ENCODE peak calls at places on chromosomes 1 and 21, in eight cellular contexts. H is fibroblast of lung, N is OCI-LY7, K is Calu3, J is A549, T is pancreas, X is AG04449, A is lower leg skin. M is an unnamed sample.

GRCh38 chr1:149993181-149993580 is 17.3 kb downstream of the OTUD7B start:
- DNase-seq in H (peak), N (no peak), K (no peak), J (no peak), T (no peak), X (no peak), A (no peak), M (no peak)

GRCh38 chr1:23122023-23122738 is 46.5 kb downstream of the LUZP1 start:
- DNase-seq in H (peak), N (no peak), K (no peak), J (no peak), T (peak), X (no peak), A (no peak), M (no peak)

GRCh38 chr1:202216691-202217090 is 23.1 kb downstream of the LGR6 start:
- DNase-seq in H (no peak), N (no peak), K (no peak), J (no peak), T (no peak), X (no peak), A (no peak), M (no peak)

GRCh38 chr1:20538760-20539551 is 13.4 kb upstream of the FAM43B start:
- DNase-seq in H (no peak), N (no peak), K (no peak), J (no peak), T (no peak), X (no peak), A (no peak), M (no peak)

GRCh38 chr1:145978860-145979745 is 14.6 kb downstream of the POLR3GL start:
- DNase-seq in H (peak), N (peak), K (peak), J (no peak), T (peak), X (peak), A (peak), M (peak)

GRCh38 chr1:72530646-72531045 is 248.3 kb upstream of the NEGR1 start:
- DNase-seq in H (peak), N (no peak), K (no peak), J (no peak), T (no peak), X (no peak), A (no peak), M (no peak)

GRCh38 chr1:25553749-25554425 is 10.5 kb downstream of the LDLRAP1 start:
- DNase-seq in H (no peak), N (no peak), K (no peak), J (no peak), T (no peak), X (no peak), A (no peak), M (no peak)

GRCh38 chr1:65020774-65021173 is 54.4 kb upstream of the JAK1 start:
- DNase-seq in H (no peak), N (no peak), K (no peak), J (no peak), T (no peak), X (no peak), A (no peak), M (no peak)

GRCh38 chr21:36429672-36430546 is 44.7 kb downstream of the CHAF1B start:
- DNase-seq in H (peak), N (no peak), K (peak), J (peak), T (peak), X (peak), A (peak), M (peak)

GRCh38 chr1:89022167-89022959 is at the start of gene GBP3:
- DNase-seq in H (peak), N (peak), K (no peak), J (no peak), T (no peak), X (peak), A (no peak), M (peak)

GRCh38 chr1:116373451-116374339 is 651 bp downstream of the ATP1A1 start:
- DNase-seq in H (peak), N (peak), K (peak), J (no peak), T (peak), X (no peak), A (peak), M (no peak)

GRCh38 chr21:44439211-44439600 is 16.1 kb upstream of the LRRC3 start:
- DNase-seq in H (no peak), N (no peak), K (no peak), J (no peak), T (no peak), X (no peak), A (peak), M (no peak)

GRCh38 chr1:12615916-12616708 is 1.9 kb downstream of the DHRS3 start:
- DNase-seq in H (peak), N (no peak), K (peak), J (no peak), T (peak), X (no peak), A (peak), M (peak)

GRCh38 chr1:33876970-33877680 is 13.2 kb downstream of the HMGB4 start:
- DNase-seq in H (peak), N (no peak), K (no peak), J (no peak), T (peak), X (peak), A (no peak), M (peak)

GRCh38 chr1:155052412-155053400 is 1.6 kb downstream of the ADAM15 start:
- DNase-seq in H (no peak), N (peak), K (peak), J (peak), T (no peak), X (no peak), A (no peak), M (peak)

GRCh38 chr1:151574575-151575529 is 34.7 kb downstream of the TUFT1 start:
- DNase-seq in H (peak), N (no peak), K (no peak), J (peak), T (no peak), X (no peak), A (no peak), M (peak)

GRCh38 chr21:27802816-27803475 is 836.1 kb upstream of the ADAMTS5 start:
- DNase-seq in H (no peak), N (peak), K (peak), J (no peak), T (peak), X (no peak), A (no peak), M (no peak)

GRCh38 chr1:15410884-15411245 is 1.2 kb downstream of the EFHD2 start:
- DNase-seq in H (no peak), N (no peak), K (no peak), J (no peak), T (peak), X (no peak), A (no peak), M (no peak)

GRCh38 chr1:223730471-223730870 is 18.1 kb downstream of the CAPN2 start:
- DNase-seq in H (no peak), N (no peak), K (no peak), J (no peak), T (no peak), X (no peak), A (no peak), M (no peak)

GRCh38 chr1:62325076-62325475 is 5.8 kb upstream of the KANK4 start:
- DNase-seq in H (peak), N (no peak), K (no peak), J (no peak), T (no peak), X (no peak), A (no peak), M (peak)

GRCh38 chr1:157124855-157125254 is 13.3 kb downstream of the ETV3 start:
- DNase-seq in H (no peak), N (no peak), K (peak), J (no peak), T (no peak), X (no peak), A (peak), M (no peak)

GRCh38 chr1:58231204-58231603 is 315.3 kb downstream of the OMA1 start:
- DNase-seq in H (no peak), N (no peak), K (no peak), J (no peak), T (no peak), X (no peak), A (no peak), M (no peak)

GRCh38 chr1:207848234-207848633 is 62.7 kb downstream of the CD34 start:
- DNase-seq in H (peak), N (no peak), K (peak), J (peak), T (no peak), X (no peak), A (peak), M (peak)

GRCh38 chr1:154966111-154966510 is 4.4 kb downstream of the SHC1 start:
- DNase-seq in H (no peak), N (no peak), K (no peak), J (no peak), T (no peak), X (no peak), A (no peak), M (no peak)

GRCh38 chr1:243525085-243525487 is 269.2 kb downstream of the SDCCAG8 start:
- DNase-seq in H (peak), N (no peak), K (no peak), J (peak), T (no peak), X (no peak), A (no peak), M (peak)

GRCh38 chr1:34156739-34157138 is 8.3 kb downstream of the CSMD2 start:
- DNase-seq in H (no peak), N (no peak), K (no peak), J (no peak), T (no peak), X (no peak), A (no peak), M (no peak)

GRCh38 chr1:184616504-184616903 is 138.2 kb downstream of the EDEM3 start:
- DNase-seq in H (no peak), N (no peak), K (no peak), J (no peak), T (no peak), X (no peak), A (no peak), M (no peak)

GRCh38 chr1:3380465-3380864 is 74.0 kb upstream of the ARHGEF16 start:
- DNase-seq in H (no peak), N (no peak), K (no peak), J (no peak), T (no peak), X (no peak), A (no peak), M (no peak)

GRCh38 chr21:25639167-25639921 is at the start of gene JAM2:
- DNase-seq in H (peak), N (peak), K (no peak), J (no peak), T (peak), X (no peak), A (peak), M (no peak)

GRCh38 chr21:34891610-34891943 is 157.5 kb downstream of the RUNX1 start:
- DNase-seq in H (no peak), N (no peak), K (no peak), J (no peak), T (no peak), X (no peak), A (no peak), M (no peak)

GRCh38 chr21:42785666-42786427 is 93.5 kb downstream of the WDR4 start:
- DNase-seq in H (no peak), N (no peak), K (no peak), J (no peak), T (no peak), X (no peak), A (no peak), M (no peak)

GRCh38 chr21:43609501-43610340 is 49.6 kb downstream of the HSF2BP start:
- DNase-seq in H (peak), N (no peak), K (peak), J (no peak), T (peak), X (no peak), A (no peak), M (peak)

GRCh38 chr1:97190326-97190725 is 468.7 kb downstream of the PTBP2 start:
- DNase-seq in H (peak), N (no peak), K (no peak), J (no peak), T (no peak), X (peak), A (no peak), M (peak)

GRCh38 chr1:153277852-153278251 is 18.4 kb downstream of the LORICRIN start:
- DNase-seq in H (no peak), N (peak), K (peak), J (peak), T (no peak), X (no peak), A (no peak), M (no peak)

GRCh38 chr1:110672753-110673108 is 2.0 kb downstream of the KCNA3 start:
- DNase-seq in H (no peak), N (peak), K (no peak), J (no peak), T (no peak), X (no peak), A (no peak), M (no peak)

DNA sequence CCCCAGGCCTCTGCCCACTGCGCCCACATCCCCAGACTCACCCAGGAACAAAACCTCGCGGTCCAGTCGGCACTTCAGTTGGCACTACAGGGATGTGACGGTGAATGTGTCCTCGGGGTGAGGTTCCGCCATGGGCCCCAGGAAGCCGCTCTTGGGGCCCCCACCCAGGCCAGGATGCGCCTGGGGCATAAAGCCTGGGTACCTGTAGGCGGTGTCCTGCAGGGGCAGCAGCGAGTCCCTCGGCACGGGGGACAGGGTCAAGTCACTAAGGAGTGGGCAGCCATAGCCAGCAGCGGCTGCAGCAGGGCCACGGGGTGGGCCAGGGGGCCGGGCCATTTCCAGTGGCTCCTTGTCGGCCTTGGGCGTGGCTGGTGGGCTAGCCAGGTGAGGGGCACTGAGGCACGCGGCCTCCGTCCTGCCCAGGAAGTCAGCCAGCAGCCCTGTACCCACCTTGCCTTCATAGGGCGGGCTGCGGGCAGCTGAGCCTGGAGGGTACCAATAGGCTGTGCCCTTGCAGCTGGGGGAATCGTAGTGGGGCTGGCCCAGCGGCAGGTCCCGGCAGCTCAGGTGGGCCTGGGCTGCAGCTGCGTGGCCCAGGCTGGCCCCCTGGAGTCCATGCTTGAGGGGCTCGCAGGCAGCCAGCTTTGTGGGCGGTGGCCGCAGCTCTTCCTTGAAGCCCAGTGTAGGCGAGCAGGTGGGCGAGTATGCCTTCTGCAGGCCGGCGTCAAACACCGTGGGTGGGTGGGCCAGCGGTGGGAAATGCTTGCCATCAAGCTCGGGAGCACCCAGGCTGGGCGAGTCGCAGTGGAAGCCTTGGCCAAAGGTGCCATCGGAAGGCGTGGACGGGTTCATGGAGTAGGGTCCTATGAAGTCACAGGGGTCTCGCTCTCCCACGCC is 56.5 kb downstream of the AHDC1 start:
- DNase-seq in H (no peak), N (no peak), K (no peak), J (no peak), T (no peak), X (no peak), A (no peak), M (no peak)
- TF ChIP-seq CTCF in H (no peak), N (peak), K (no peak), J (no peak), T (no peak), X (no peak), A (no peak), M (no peak)

GRCh38 chr1:59565611-59566410 is 248.9 kb upstream of the HOOK1 start:
- DNase-seq in H (peak), N (no peak), K (no peak), J (no peak), T (no peak), X (peak), A (no peak), M (no peak)

GRCh38 chr1:59569198-59569597 is 245.6 kb upstream of the HOOK1 start:
- DNase-seq in H (no peak), N (no peak), K (no peak), J (no peak), T (no peak), X (no peak), A (no peak), M (no peak)

GRCh38 chr1:59570524-59570923 is 244.2 kb upstream of the HOOK1 start:
- DNase-seq in H (peak), N (peak), K (no peak), J (no peak), T (no peak), X (no peak), A (no peak), M (no peak)

GRCh38 chr1:59564192-59564891 is 250.4 kb upstream of the HOOK1 start:
- DNase-seq in H (no peak), N (no peak), K (no peak), J (no peak), T (no peak), X (no peak), A (no peak), M (no peak)

GRCh38 chr1:59568158-59568935 is 246.4 kb upstream of the HOOK1 start:
- DNase-seq in H (no peak), N (no peak), K (no peak), J (no peak), T (no peak), X (no peak), A (no peak), M (peak)
- TF ChIP-seq CTCF in H (peak), N (no peak), K (no peak), J (no peak), T (no peak), X (no peak), A (no peak), M (no peak)

GRCh38 chr1:191993549-191993948 is 164.7 kb upstream of the RGS18 start:
- DNase-seq in H (no peak), N (peak), K (no peak), J (no peak), T (no peak), X (peak), A (no peak), M (no peak)
- TF ChIP-seq CTCF in H (no peak), N (no peak), K (no peak), J (peak), T (no peak), X (peak), A (no peak), M (no peak)

DNA sequence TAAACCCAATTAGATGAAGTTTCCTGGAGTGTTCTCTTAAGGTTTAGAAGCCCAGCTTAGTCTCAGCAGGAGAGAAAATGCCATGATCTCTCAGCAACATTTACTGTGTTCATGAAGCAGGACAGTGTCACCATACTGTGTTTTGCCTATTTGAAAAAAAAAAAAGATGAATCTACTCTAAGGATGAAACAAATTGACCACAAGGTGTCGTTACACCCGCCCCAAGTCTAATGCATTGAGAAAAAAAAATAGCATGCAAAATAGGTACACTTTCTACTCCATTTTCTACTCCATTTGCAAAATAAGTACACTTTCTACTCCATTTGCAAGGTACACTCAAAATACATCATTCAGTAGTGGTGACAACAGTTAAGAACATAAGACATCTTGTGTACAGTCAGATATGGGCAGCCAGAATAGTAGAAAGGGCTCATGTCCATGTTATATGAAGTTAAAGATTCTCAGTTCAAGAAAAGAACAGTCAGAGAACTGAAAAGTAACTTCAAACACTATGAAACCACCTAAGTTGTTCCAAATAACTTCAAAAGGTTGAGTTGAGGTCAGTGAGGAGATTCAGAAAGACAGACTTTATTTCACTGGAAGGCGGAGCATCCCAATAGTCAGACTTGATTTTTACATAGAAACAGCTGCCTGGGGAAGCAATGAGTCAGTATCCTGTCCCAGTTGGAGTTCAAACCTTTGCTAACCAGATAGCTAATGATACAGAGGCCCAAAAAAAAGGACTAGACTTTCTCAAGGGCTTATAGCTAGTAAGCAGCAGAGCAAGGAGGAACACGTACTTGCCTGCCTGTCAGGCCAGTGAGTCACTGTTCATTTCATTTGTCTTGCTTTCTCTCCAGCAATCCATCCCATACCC is 13.3 kb downstream of the PLPPR5 start:
- DNase-seq in H (peak), N (peak), K (peak), J (no peak), T (no peak), X (peak), A (no peak), M (peak)
- TF ChIP-seq CTCF in H (no peak), N (peak), K (no peak), J (peak), T (no peak), X (no peak), A (no peak), M (peak)

GRCh38 chr1:2328676-2329455 is 62.5 kb downstream of the MORN1 start:
- DNase-seq in H (no peak), N (no peak), K (no peak), J (no peak), T (no peak), X (no peak), A (no peak), M (no peak)

GRCh38 chr1:2327841-2328240 is 63.5 kb downstream of the MORN1 start:
- DNase-seq in H (no peak), N (no peak), K (no peak), J (no peak), T (no peak), X (no peak), A (no peak), M (no peak)

GRCh38 chr1:2331200-2331544 is 60.2 kb downstream of the MORN1 start:
- DNase-seq in H (no peak), N (no peak), K (no peak), J (no peak), T (no peak), X (no peak), A (no peak), M (no peak)

GRCh38 chr1:2330035-2330434 is 61.3 kb downstream of the MORN1 start:
- DNase-seq in H (peak), N (no peak), K (no peak), J (no peak), T (no peak), X (no peak), A (no peak), M (no peak)

GRCh38 chr1:2330511-2331199 is 60.7 kb downstream of the MORN1 start:
- DNase-seq in H (peak), N (no peak), K (no peak), J (no peak), T (no peak), X (peak), A (peak), M (no peak)
- TF ChIP-seq CTCF in H (no peak), N (no peak), K (no peak), J (no peak), T (no peak), X (peak), A (no peak), M (no peak)

M was measured in RWPE1.